ENCODE peak calls at places on chromosomes 16 and 17, in ten cellular contexts. One of them, this sample, is unnamed.

GRCh38 chr17:38674013-38674748 is 576 bp downstream of the EPOP start:
- DNase-seq in cerebellum: no peak
- DNase-seq in glomerular endothelial cell: no peak
- DNase-seq in stimulated activated CD4-positive, alpha-beta T cell treated with anti-CD3 and anti-CD28 coated beads, TNF-alpha, amount 100 ng/mL, for 48 hours: no peak
- DNase-seq in activated effector memory CD4-positive, alpha-beta T cell treated with anti-CD3 and anti-CD28 coated beads, Interleukin-2, amount 50 U/mL, for 16 hours: peak
- DNase-seq in GM10248: no peak
- DNase-seq in skeletal muscle cell: no peak
- DNase-seq in nucleus accumbens: no peak
- DNase-seq in astrocyte of the spinal cord: no peak
- DNase-seq in RPMI7951: no peak
- DNase-seq in this sample: peak

GRCh38 chr16:57628008-57628781 is at the start of gene ADGRG1:
- DNase-seq in nucleus accumbens: peak
- DNase-seq in stimulated activated CD4-positive, alpha-beta T cell treated with anti-CD3 and anti-CD28 coated beads, TNF-alpha, amount 100 ng/mL, for 48 hours: peak
- DNase-seq in skeletal muscle cell: peak
- DNase-seq in activated effector memory CD4-positive, alpha-beta T cell treated with anti-CD3 and anti-CD28 coated beads, Interleukin-2, amount 50 U/mL, for 16 hours: peak
- DNase-seq in GM10248: peak
- DNase-seq in RPMI7951: peak
- DNase-seq in cerebellum: peak
- DNase-seq in astrocyte of the spinal cord: peak
- DNase-seq in glomerular endothelial cell: no peak
- DNase-seq in this sample: peak

GRCh38 chr16:7405166-7405565 is 72.5 kb downstream of the RBFOX1 start:
- DNase-seq in activated effector memory CD4-positive, alpha-beta T cell treated with anti-CD3 and anti-CD28 coated beads, Interleukin-2, amount 50 U/mL, for 16 hours: no peak
- DNase-seq in glomerular endothelial cell: no peak
- DNase-seq in stimulated activated CD4-positive, alpha-beta T cell treated with anti-CD3 and anti-CD28 coated beads, TNF-alpha, amount 100 ng/mL, for 48 hours: no peak
- DNase-seq in cerebellum: no peak
- DNase-seq in nucleus accumbens: no peak
- DNase-seq in skeletal muscle cell: no peak
- DNase-seq in astrocyte of the spinal cord: no peak
- DNase-seq in RPMI7951: peak
- DNase-seq in GM10248: no peak
- DNase-seq in this sample: peak

GRCh38 chr16:51337662-51338061 is 186.6 kb upstream of the SALL1 start:
- DNase-seq in nucleus accumbens: no peak
- DNase-seq in astrocyte of the spinal cord: no peak
- DNase-seq in stimulated activated CD4-positive, alpha-beta T cell treated with anti-CD3 and anti-CD28 coated beads, TNF-alpha, amount 100 ng/mL, for 48 hours: no peak
- DNase-seq in activated effector memory CD4-positive, alpha-beta T cell treated with anti-CD3 and anti-CD28 coated beads, Interleukin-2, amount 50 U/mL, for 16 hours: no peak
- DNase-seq in cerebellum: no peak
- DNase-seq in RPMI7951: no peak
- DNase-seq in glomerular endothelial cell: no peak
- DNase-seq in skeletal muscle cell: no peak
- DNase-seq in GM10248: no peak
- DNase-seq in this sample: no peak

GRCh38 chr17:70855401-70856054 is 686.2 kb downstream of the KCNJ2 start:
- DNase-seq in RPMI7951: peak
- DNase-seq in cerebellum: no peak
- DNase-seq in GM10248: no peak
- DNase-seq in skeletal muscle cell: peak
- DNase-seq in glomerular endothelial cell: no peak
- DNase-seq in activated effector memory CD4-positive, alpha-beta T cell treated with anti-CD3 and anti-CD28 coated beads, Interleukin-2, amount 50 U/mL, for 16 hours: no peak
- DNase-seq in stimulated activated CD4-positive, alpha-beta T cell treated with anti-CD3 and anti-CD28 coated beads, TNF-alpha, amount 100 ng/mL, for 48 hours: no peak
- DNase-seq in nucleus accumbens: no peak
- DNase-seq in astrocyte of the spinal cord: peak
- DNase-seq in this sample: peak

GRCh38 chr17:3992370-3992769 is 28.1 kb upstream of the ATP2A3 start:
- DNase-seq in activated effector memory CD4-positive, alpha-beta T cell treated with anti-CD3 and anti-CD28 coated beads, Interleukin-2, amount 50 U/mL, for 16 hours: no peak
- DNase-seq in cerebellum: no peak
- DNase-seq in GM10248: no peak
- DNase-seq in nucleus accumbens: no peak
- DNase-seq in RPMI7951: no peak
- DNase-seq in skeletal muscle cell: no peak
- DNase-seq in glomerular endothelial cell: no peak
- DNase-seq in astrocyte of the spinal cord: no peak
- DNase-seq in stimulated activated CD4-positive, alpha-beta T cell treated with anti-CD3 and anti-CD28 coated beads, TNF-alpha, amount 100 ng/mL, for 48 hours: no peak
- DNase-seq in this sample: no peak

GRCh38 chr16:5374184-5374583 is 276.6 kb upstream of the EEF2KMT start:
- DNase-seq in skeletal muscle cell: no peak
- DNase-seq in GM10248: no peak
- DNase-seq in astrocyte of the spinal cord: no peak
- DNase-seq in activated effector memory CD4-positive, alpha-beta T cell treated with anti-CD3 and anti-CD28 coated beads, Interleukin-2, amount 50 U/mL, for 16 hours: no peak
- DNase-seq in RPMI7951: no peak
- DNase-seq in nucleus accumbens: no peak
- DNase-seq in cerebellum: no peak
- DNase-seq in glomerular endothelial cell: no peak
- DNase-seq in stimulated activated CD4-positive, alpha-beta T cell treated with anti-CD3 and anti-CD28 coated beads, TNF-alpha, amount 100 ng/mL, for 48 hours: no peak
- DNase-seq in this sample: no peak

GRCh38 chr17:74514632-74515035 is 16.6 kb downstream of the CD300LB start:
- DNase-seq in cerebellum: peak
- DNase-seq in nucleus accumbens: no peak
- DNase-seq in GM10248: peak
- DNase-seq in glomerular endothelial cell: no peak
- DNase-seq in activated effector memory CD4-positive, alpha-beta T cell treated with anti-CD3 and anti-CD28 coated beads, Interleukin-2, amount 50 U/mL, for 16 hours: peak
- DNase-seq in skeletal muscle cell: no peak
- DNase-seq in RPMI7951: no peak
- DNase-seq in stimulated activated CD4-positive, alpha-beta T cell treated with anti-CD3 and anti-CD28 coated beads, TNF-alpha, amount 100 ng/mL, for 48 hours: no peak
- DNase-seq in astrocyte of the spinal cord: peak
- DNase-seq in this sample: no peak

GRCh38 chr17:50618300-50618699 is 16.4 kb upstream of the ABCC3 start:
- DNase-seq in RPMI7951: peak
- DNase-seq in astrocyte of the spinal cord: no peak
- DNase-seq in nucleus accumbens: no peak
- DNase-seq in stimulated activated CD4-positive, alpha-beta T cell treated with anti-CD3 and anti-CD28 coated beads, TNF-alpha, amount 100 ng/mL, for 48 hours: no peak
- DNase-seq in activated effector memory CD4-positive, alpha-beta T cell treated with anti-CD3 and anti-CD28 coated beads, Interleukin-2, amount 50 U/mL, for 16 hours: no peak
- DNase-seq in skeletal muscle cell: no peak
- DNase-seq in glomerular endothelial cell: no peak
- DNase-seq in cerebellum: no peak
- DNase-seq in GM10248: no peak
- DNase-seq in this sample: no peak

GRCh38 chr17:31627960-31628359 is 231.1 kb downstream of the COPRS start:
- DNase-seq in stimulated activated CD4-positive, alpha-beta T cell treated with anti-CD3 and anti-CD28 coated beads, TNF-alpha, amount 100 ng/mL, for 48 hours: no peak
- DNase-seq in skeletal muscle cell: peak
- DNase-seq in nucleus accumbens: no peak
- DNase-seq in RPMI7951: peak
- DNase-seq in cerebellum: no peak
- DNase-seq in astrocyte of the spinal cord: peak
- DNase-seq in glomerular endothelial cell: no peak
- DNase-seq in activated effector memory CD4-positive, alpha-beta T cell treated with anti-CD3 and anti-CD28 coated beads, Interleukin-2, amount 50 U/mL, for 16 hours: no peak
- DNase-seq in GM10248: no peak
- DNase-seq in this sample: no peak

GRCh38 chr16:55496509-55497145 is 12.2 kb upstream of the LPCAT2 start:
- DNase-seq in GM10248: no peak
- DNase-seq in cerebellum: no peak
- DNase-seq in nucleus accumbens: no peak
- DNase-seq in RPMI7951: peak
- DNase-seq in glomerular endothelial cell: no peak
- DNase-seq in stimulated activated CD4-positive, alpha-beta T cell treated with anti-CD3 and anti-CD28 coated beads, TNF-alpha, amount 100 ng/mL, for 48 hours: no peak
- DNase-seq in astrocyte of the spinal cord: no peak
- DNase-seq in activated effector memory CD4-positive, alpha-beta T cell treated with anti-CD3 and anti-CD28 coated beads, Interleukin-2, amount 50 U/mL, for 16 hours: no peak
- DNase-seq in skeletal muscle cell: no peak
- DNase-seq in this sample: no peak

GRCh38 chr16:47888142-47888541 is 267.7 kb downstream of the ABCC12 start:
- DNase-seq in GM10248: no peak
- DNase-seq in activated effector memory CD4-positive, alpha-beta T cell treated with anti-CD3 and anti-CD28 coated beads, Interleukin-2, amount 50 U/mL, for 16 hours: no peak
- DNase-seq in astrocyte of the spinal cord: peak
- DNase-seq in nucleus accumbens: no peak
- DNase-seq in stimulated activated CD4-positive, alpha-beta T cell treated with anti-CD3 and anti-CD28 coated beads, TNF-alpha, amount 100 ng/mL, for 48 hours: no peak
- DNase-seq in cerebellum: no peak
- DNase-seq in glomerular endothelial cell: no peak
- DNase-seq in skeletal muscle cell: peak
- DNase-seq in RPMI7951: peak
- DNase-seq in this sample: no peak

GRCh38 chr16:51682905-51683304 is 531.8 kb upstream of the SALL1 start:
- DNase-seq in activated effector memory CD4-positive, alpha-beta T cell treated with anti-CD3 and anti-CD28 coated beads, Interleukin-2, amount 50 U/mL, for 16 hours: no peak
- DNase-seq in GM10248: no peak
- DNase-seq in glomerular endothelial cell: no peak
- DNase-seq in RPMI7951: no peak
- DNase-seq in nucleus accumbens: no peak
- DNase-seq in skeletal muscle cell: no peak
- DNase-seq in cerebellum: no peak
- DNase-seq in astrocyte of the spinal cord: no peak
- DNase-seq in stimulated activated CD4-positive, alpha-beta T cell treated with anti-CD3 and anti-CD28 coated beads, TNF-alpha, amount 100 ng/mL, for 48 hours: no peak
- DNase-seq in this sample: no peak

GRCh38 chr16:11219188-11219587 is 36.8 kb downstream of the SOCS1 start:
- DNase-seq in activated effector memory CD4-positive, alpha-beta T cell treated with anti-CD3 and anti-CD28 coated beads, Interleukin-2, amount 50 U/mL, for 16 hours: no peak
- DNase-seq in RPMI7951: no peak
- DNase-seq in stimulated activated CD4-positive, alpha-beta T cell treated with anti-CD3 and anti-CD28 coated beads, TNF-alpha, amount 100 ng/mL, for 48 hours: no peak
- DNase-seq in astrocyte of the spinal cord: no peak
- DNase-seq in cerebellum: no peak
- DNase-seq in nucleus accumbens: no peak
- DNase-seq in glomerular endothelial cell: no peak
- DNase-seq in skeletal muscle cell: no peak
- DNase-seq in GM10248: no peak
- DNase-seq in this sample: no peak

GRCh38 chr17:5631958-5632357 is 47.6 kb upstream of the NLRP1 start:
- DNase-seq in GM10248: no peak
- DNase-seq in skeletal muscle cell: no peak
- DNase-seq in stimulated activated CD4-positive, alpha-beta T cell treated with anti-CD3 and anti-CD28 coated beads, TNF-alpha, amount 100 ng/mL, for 48 hours: no peak
- DNase-seq in activated effector memory CD4-positive, alpha-beta T cell treated with anti-CD3 and anti-CD28 coated beads, Interleukin-2, amount 50 U/mL, for 16 hours: no peak
- DNase-seq in RPMI7951: no peak
- DNase-seq in glomerular endothelial cell: no peak
- DNase-seq in nucleus accumbens: no peak
- DNase-seq in cerebellum: peak
- DNase-seq in astrocyte of the spinal cord: no peak
- DNase-seq in this sample: peak

GRCh38 chr17:34099859-34100258 is 155.2 kb upstream of the CCL2 start:
- DNase-seq in astrocyte of the spinal cord: no peak
- DNase-seq in stimulated activated CD4-positive, alpha-beta T cell treated with anti-CD3 and anti-CD28 coated beads, TNF-alpha, amount 100 ng/mL, for 48 hours: no peak
- DNase-seq in nucleus accumbens: no peak
- DNase-seq in cerebellum: no peak
- DNase-seq in GM10248: no peak
- DNase-seq in skeletal muscle cell: no peak
- DNase-seq in glomerular endothelial cell: no peak
- DNase-seq in RPMI7951: no peak
- DNase-seq in activated effector memory CD4-positive, alpha-beta T cell treated with anti-CD3 and anti-CD28 coated beads, Interleukin-2, amount 50 U/mL, for 16 hours: no peak
- DNase-seq in this sample: no peak

GRCh38 chr17:39757931-39758873 is 20.5 kb downstream of the GRB7 start:
- DNase-seq in glomerular endothelial cell: no peak
- DNase-seq in RPMI7951: no peak
- DNase-seq in activated effector memory CD4-positive, alpha-beta T cell treated with anti-CD3 and anti-CD28 coated beads, Interleukin-2, amount 50 U/mL, for 16 hours: peak
- DNase-seq in astrocyte of the spinal cord: peak
- DNase-seq in stimulated activated CD4-positive, alpha-beta T cell treated with anti-CD3 and anti-CD28 coated beads, TNF-alpha, amount 100 ng/mL, for 48 hours: no peak
- DNase-seq in GM10248: peak
- DNase-seq in skeletal muscle cell: no peak
- DNase-seq in cerebellum: no peak
- DNase-seq in nucleus accumbens: no peak
- DNase-seq in this sample: no peak

GRCh38 chr16:85832578-85833539 is 33.4 kb downstream of the COX4I1 start:
- DNase-seq in astrocyte of the spinal cord: no peak
- DNase-seq in cerebellum: peak
- DNase-seq in nucleus accumbens: peak
- DNase-seq in stimulated activated CD4-positive, alpha-beta T cell treated with anti-CD3 and anti-CD28 coated beads, TNF-alpha, amount 100 ng/mL, for 48 hours: no peak
- DNase-seq in activated effector memory CD4-positive, alpha-beta T cell treated with anti-CD3 and anti-CD28 coated beads, Interleukin-2, amount 50 U/mL, for 16 hours: no peak
- DNase-seq in skeletal muscle cell: no peak
- DNase-seq in GM10248: peak
- DNase-seq in RPMI7951: no peak
- DNase-seq in glomerular endothelial cell: no peak
- DNase-seq in this sample: no peak

GRCh38 chr16:64058685-64059084 is 1063.2 kb downstream of the CDH11 start:
- DNase-seq in cerebellum: no peak
- DNase-seq in stimulated activated CD4-positive, alpha-beta T cell treated with anti-CD3 and anti-CD28 coated beads, TNF-alpha, amount 100 ng/mL, for 48 hours: no peak
- DNase-seq in GM10248: no peak
- DNase-seq in RPMI7951: no peak
- DNase-seq in astrocyte of the spinal cord: no peak
- DNase-seq in glomerular endothelial cell: no peak
- DNase-seq in activated effector memory CD4-positive, alpha-beta T cell treated with anti-CD3 and anti-CD28 coated beads, Interleukin-2, amount 50 U/mL, for 16 hours: no peak
- DNase-seq in skeletal muscle cell: no peak
- DNase-seq in nucleus accumbens: no peak
- DNase-seq in this sample: no peak

GRCh38 chr17:56893503-56893902 is 20.3 kb downstream of the TRIM25 start:
- DNase-seq in nucleus accumbens: no peak
- DNase-seq in stimulated activated CD4-positive, alpha-beta T cell treated with anti-CD3 and anti-CD28 coated beads, TNF-alpha, amount 100 ng/mL, for 48 hours: no peak
- DNase-seq in astrocyte of the spinal cord: no peak
- DNase-seq in RPMI7951: no peak
- DNase-seq in GM10248: no peak
- DNase-seq in skeletal muscle cell: no peak
- DNase-seq in cerebellum: no peak
- DNase-seq in activated effector memory CD4-positive, alpha-beta T cell treated with anti-CD3 and anti-CD28 coated beads, Interleukin-2, amount 50 U/mL, for 16 hours: no peak
- DNase-seq in glomerular endothelial cell: no peak
- DNase-seq in this sample: no peak

GRCh38 chr16:80659865-80660264 is 119.1 kb downstream of the DYNLRB2 start:
- DNase-seq in glomerular endothelial cell: no peak
- DNase-seq in astrocyte of the spinal cord: no peak
- DNase-seq in nucleus accumbens: no peak
- DNase-seq in cerebellum: no peak
- DNase-seq in GM10248: no peak
- DNase-seq in activated effector memory CD4-positive, alpha-beta T cell treated with anti-CD3 and anti-CD28 coated beads, Interleukin-2, amount 50 U/mL, for 16 hours: no peak
- DNase-seq in skeletal muscle cell: no peak
- DNase-seq in RPMI7951: no peak
- DNase-seq in stimulated activated CD4-positive, alpha-beta T cell treated with anti-CD3 and anti-CD28 coated beads, TNF-alpha, amount 100 ng/mL, for 48 hours: no peak
- DNase-seq in this sample: no peak

GRCh38 chr16:66948034-66948821 is 12.8 kb upstream of the CES3 start:
- DNase-seq in skeletal muscle cell: no peak
- DNase-seq in GM10248: no peak
- DNase-seq in stimulated activated CD4-positive, alpha-beta T cell treated with anti-CD3 and anti-CD28 coated beads, TNF-alpha, amount 100 ng/mL, for 48 hours: no peak
- DNase-seq in nucleus accumbens: no peak
- DNase-seq in astrocyte of the spinal cord: no peak
- DNase-seq in cerebellum: no peak
- DNase-seq in glomerular endothelial cell: no peak
- DNase-seq in RPMI7951: no peak
- DNase-seq in activated effector memory CD4-positive, alpha-beta T cell treated with anti-CD3 and anti-CD28 coated beads, Interleukin-2, amount 50 U/mL, for 16 hours: no peak
- DNase-seq in this sample: peak

GRCh38 chr16:20001856-20002707 is 71.6 kb downstream of the GPR139 start:
- DNase-seq in cerebellum: no peak
- DNase-seq in GM10248: no peak
- DNase-seq in nucleus accumbens: no peak
- DNase-seq in activated effector memory CD4-positive, alpha-beta T cell treated with anti-CD3 and anti-CD28 coated beads, Interleukin-2, amount 50 U/mL, for 16 hours: no peak
- DNase-seq in glomerular endothelial cell: no peak
- DNase-seq in stimulated activated CD4-positive, alpha-beta T cell treated with anti-CD3 and anti-CD28 coated beads, TNF-alpha, amount 100 ng/mL, for 48 hours: no peak
- DNase-seq in astrocyte of the spinal cord: no peak
- DNase-seq in RPMI7951: no peak
- DNase-seq in skeletal muscle cell: no peak
- DNase-seq in this sample: no peak